ENCODE peak calls at places on chromosome 9, in four cellular contexts. V is HL-60, E is GM12878, Y is K562. X is an unnamed sample.
A peak's percentile ranks its signal among the peaks of the same experiment; 100 is the strongest.

GRCh38 chr9:126852289-126852688 is 8.2 kb upstream of the ZBTB34 start:
- DNase-seq in Y (no peak), E (no peak), V (no peak), X (no peak)

GRCh38 chr9:116998305-116998704 is 311.2 kb downstream of the TRIM32 start:
- DNase-seq in Y (no peak), V (no peak), E (no peak), X (no peak)

GRCh38 chr9:23736293-23736692 is 89.7 kb downstream of the ELAVL2 start:
- DNase-seq in E (no peak), Y (no peak), V (no peak), X (no peak)

GRCh38 chr9:127899200-127899943 is at the start of gene ST6GALNAC6:
- DNase-seq in V (peak; percentile 59), Y (peak; percentile 92), E (no peak), X (peak; percentile 94)

GRCh38 chr9:70765935-70766334 is 351.5 kb upstream of the KLF9 start:
- DNase-seq in Y (no peak), E (no peak), V (no peak), X (no peak)

GRCh38 chr9:93253633-93254032 is 69.7 kb downstream of the WNK2 start:
- DNase-seq in V (no peak), Y (no peak), E (no peak), X (no peak)

GRCh38 chr9:95511232-95511951 is 5.4 kb downstream of the PTCH1 start:
- DNase-seq in V (no peak), E (no peak), Y (no peak), X (no peak)

GRCh38 chr9:91732187-91733005 is 217.6 kb downstream of the ROR2 start:
- DNase-seq in Y (no peak), V (no peak), E (no peak), X (no peak)

GRCh38 chr9:71647094-71647591 is 121.2 kb downstream of the CEMIP2 start:
- DNase-seq in E (peak; percentile 16), Y (peak; percentile 49), V (peak; percentile 59), X (no peak)

GRCh38 chr9:4048441-4048840 is 251.4 kb downstream of the GLIS3 start:
- DNase-seq in V (no peak), Y (no peak), E (no peak), X (no peak)

GRCh38 chr9:2157277-2158105 is 142.3 kb downstream of the SMARCA2 start:
- DNase-seq in Y (no peak), E (no peak), V (peak; percentile 46), X (no peak)
- TF ChIP-seq SPI1 in Y (no peak), E (no peak), V (no peak), X (no peak)

GRCh38 chr9:124784503-124784902 is 7.6 kb downstream of the OLFML2A start:
- DNase-seq in E (no peak), Y (no peak), V (no peak), X (no peak)
- TF ChIP-seq POLR2AphosphoS5 in E (no peak), Y (no peak), V (no peak), X (no peak)

GRCh38 chr9:137630126-137630525 is 11.3 kb downstream of the EHMT1 start:
- DNase-seq in V (no peak), E (no peak), Y (no peak), X (no peak)
- TF ChIP-seq SPI1 in V (no peak), E (no peak), Y (no peak), X (no peak)

GRCh38 chr9:122387526-122387925 is 16.7 kb downstream of the PTGS1 start:
- DNase-seq in V (no peak), Y (no peak), E (no peak), X (no peak)

GRCh38 chr9:122382901-122383850 is 12.4 kb downstream of the PTGS1 start:
- DNase-seq in E (no peak), V (no peak), Y (no peak), X (no peak)

GRCh38 chr9:122381206-122381950 is 10.6 kb downstream of the PTGS1 start:
- DNase-seq in V (no peak), Y (no peak), E (no peak), X (no peak)

GRCh38 chr9:122386316-122386872 is 15.6 kb downstream of the PTGS1 start:
- DNase-seq in V (no peak), Y (no peak), E (no peak), X (no peak)

GRCh38 chr9:122383992-122384461 is 13.2 kb downstream of the PTGS1 start:
- DNase-seq in V (no peak), E (no peak), Y (no peak), X (no peak)
- TF ChIP-seq POLR2AphosphoS5 in V (no peak), E (no peak), Y (no peak), X (no peak)